ENCODE peak calls at places on chromosomes 11 and 22, in seven cellular contexts. Z, T, J, K, W, O and X are unnamed samples.

GRCh38 chr22:44199866-44200265 is 19.1 kb downstream of the PARVG start:
- DNase-seq in T (no peak), Z (no peak), K (no peak), J (no peak), W (no peak), O (no peak), X (no peak)

GRCh38 chr22:38429460-38430128 is 25.4 kb downstream of the KCNJ4 start:
- DNase-seq in Z (no peak), J (no peak), W (no peak), K (no peak), O (no peak), T (no peak), X (no peak)

GRCh38 chr11:5737672-5738071 is 1.4 kb downstream of the OR56B1 start:
- DNase-seq in T (no peak), Z (no peak), O (no peak), J (peak; percentile 18), K (no peak), W (no peak), X (no peak)

GRCh38 chr11:80417681-80418080 is 976.9 kb upstream of the TENM4 start:
- DNase-seq in K (no peak), J (no peak), O (no peak), Z (no peak), T (no peak), W (no peak), X (no peak)

GRCh38 chr11:43130616-43131015 is 181.2 kb upstream of the API5 start:
- DNase-seq in T (no peak), W (no peak), Z (no peak), J (no peak), K (peak; percentile 26), O (no peak), X (no peak)

GRCh38 chr11:69344570-69345145 is 50.7 kb downstream of the MYEOV start:
- DNase-seq in O (peak; percentile 10), W (peak; percentile 6), T (no peak), K (no peak), J (no peak), Z (no peak), X (no peak)

GRCh38 chr11:77259681-77260080 is 41.8 kb downstream of the GDPD4 start:
- DNase-seq in O (no peak), Z (no peak), K (no peak), W (no peak), J (no peak), T (no peak), X (no peak)

GRCh38 chr11:12854829-12855228 is 154.3 kb upstream of the RASSF10 start:
- DNase-seq in O (no peak), J (peak; percentile 57), T (peak; percentile 68), W (no peak), K (no peak), Z (no peak), X (no peak)

GRCh38 chr11:567629-568258 is 7.0 kb downstream of the RASSF7 start:
- DNase-seq in O (no peak), K (no peak), W (no peak), T (no peak), J (no peak), Z (no peak), X (no peak)

GRCh38 chr11:87251560-87251959 is 213.8 kb downstream of the TMEM135 start:
- DNase-seq in W (no peak), O (no peak), T (no peak), Z (no peak), K (no peak), J (no peak), X (no peak)

GRCh38 chr11:33257897-33258630 is 883 bp downstream of the HIPK3 start:
- DNase-seq in Z (peak; percentile 95), J (peak; percentile 87), K (peak; percentile 85), W (peak; percentile 83), T (peak; percentile 85), O (peak; percentile 65), X (peak; percentile 85)

GRCh38 chr22:32203181-32204105 is 1.4 kb downstream of the RFPL2 start:
- DNase-seq in T (no peak), W (no peak), O (no peak), J (peak; percentile 3), K (no peak), Z (no peak), X (no peak)

GRCh38 chr11:24723231-24723630 is 226.4 kb downstream of the LUZP2 start:
- DNase-seq in T (no peak), O (no peak), Z (no peak), W (no peak), K (no peak), J (no peak), X (no peak)

GRCh38 chr11:130170345-130170744 is 10.8 kb downstream of the ST14 start:
- DNase-seq in J (no peak), T (no peak), O (no peak), W (no peak), Z (no peak), K (no peak), X (no peak)

GRCh38 chr11:101127699-101128570 is 1.7 kb downstream of the PGR start:
- DNase-seq in J (no peak), W (no peak), Z (peak; percentile 29), O (peak; percentile 20), K (peak; percentile 43), T (peak; percentile 13), X (peak; percentile 24)

GRCh38 chr11:13269775-13270174 is 7.8 kb upstream of the BMAL1 start:
- DNase-seq in Z (no peak), O (peak; percentile 41), J (no peak), T (no peak), K (no peak), W (no peak), X (peak; percentile 55)

GRCh38 chr11:112082729-112083128 is 3.8 kb downstream of the TIMM8B start:
- DNase-seq in Z (no peak), K (no peak), W (no peak), T (no peak), O (no peak), J (no peak), X (no peak)

GRCh38 chr22:19001204-19001603 is 65.1 kb upstream of the PRODH start:
- DNase-seq in J (no peak), T (no peak), O (no peak), Z (no peak), W (no peak), K (no peak), X (no peak)

GRCh38 chr11:72241290-72241781 is 2.6 kb downstream of the PHOX2A start:
- DNase-seq in Z (no peak), T (no peak), W (no peak), O (no peak), K (no peak), J (no peak), X (no peak)

GRCh38 chr11:10796191-10796590 is 12.5 kb downstream of the EIF4G2 start:
- DNase-seq in J (no peak), Z (no peak), T (no peak), O (no peak), W (no peak), K (no peak), X (no peak)
- TF ChIP-seq POLR2A in J (no peak), Z (no peak), T (no peak), O (no peak), W (no peak), K (no peak), X (no peak)

DNA sequence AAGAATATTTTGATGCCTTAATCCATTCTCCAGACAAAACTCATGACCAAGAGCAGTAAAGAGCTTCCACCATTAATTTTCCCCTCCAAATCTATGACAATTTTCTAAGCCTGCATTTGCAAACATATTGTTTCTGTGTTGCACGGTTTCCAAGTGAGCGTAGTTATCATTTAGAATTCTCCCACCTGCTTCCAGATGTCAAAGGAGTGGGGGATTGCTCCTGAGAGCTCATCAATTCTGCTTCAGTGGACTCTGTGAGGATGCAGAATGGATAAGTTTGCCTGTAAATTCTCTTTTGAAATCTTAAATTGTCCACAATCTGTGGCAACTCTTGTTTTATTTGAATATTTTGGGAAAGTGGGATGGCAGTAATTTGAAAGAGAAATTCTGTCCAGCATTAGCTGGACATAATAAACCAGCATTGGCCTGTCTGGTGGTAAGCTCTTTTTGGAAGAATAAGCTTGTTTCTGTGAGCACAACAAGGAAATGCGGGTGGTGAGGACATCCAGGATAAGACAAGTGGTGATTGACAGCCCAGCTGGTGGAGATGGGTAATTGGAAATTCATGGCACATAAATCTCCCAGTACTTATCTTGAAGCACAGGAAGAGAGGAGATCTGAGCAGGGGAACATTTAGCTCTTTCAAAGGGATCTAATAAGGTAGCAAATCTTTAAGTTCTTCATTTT is 73.1 kb downstream of the FAT3 start:
- DNase-seq in Z (no peak), K (no peak), T (no peak), O (no peak), J (no peak), W (no peak), X (no peak)
- TF ChIP-seq CTCF in Z (no peak), K (no peak), T (no peak), O (no peak), J (no peak), W (no peak), X (no peak)

DNA sequence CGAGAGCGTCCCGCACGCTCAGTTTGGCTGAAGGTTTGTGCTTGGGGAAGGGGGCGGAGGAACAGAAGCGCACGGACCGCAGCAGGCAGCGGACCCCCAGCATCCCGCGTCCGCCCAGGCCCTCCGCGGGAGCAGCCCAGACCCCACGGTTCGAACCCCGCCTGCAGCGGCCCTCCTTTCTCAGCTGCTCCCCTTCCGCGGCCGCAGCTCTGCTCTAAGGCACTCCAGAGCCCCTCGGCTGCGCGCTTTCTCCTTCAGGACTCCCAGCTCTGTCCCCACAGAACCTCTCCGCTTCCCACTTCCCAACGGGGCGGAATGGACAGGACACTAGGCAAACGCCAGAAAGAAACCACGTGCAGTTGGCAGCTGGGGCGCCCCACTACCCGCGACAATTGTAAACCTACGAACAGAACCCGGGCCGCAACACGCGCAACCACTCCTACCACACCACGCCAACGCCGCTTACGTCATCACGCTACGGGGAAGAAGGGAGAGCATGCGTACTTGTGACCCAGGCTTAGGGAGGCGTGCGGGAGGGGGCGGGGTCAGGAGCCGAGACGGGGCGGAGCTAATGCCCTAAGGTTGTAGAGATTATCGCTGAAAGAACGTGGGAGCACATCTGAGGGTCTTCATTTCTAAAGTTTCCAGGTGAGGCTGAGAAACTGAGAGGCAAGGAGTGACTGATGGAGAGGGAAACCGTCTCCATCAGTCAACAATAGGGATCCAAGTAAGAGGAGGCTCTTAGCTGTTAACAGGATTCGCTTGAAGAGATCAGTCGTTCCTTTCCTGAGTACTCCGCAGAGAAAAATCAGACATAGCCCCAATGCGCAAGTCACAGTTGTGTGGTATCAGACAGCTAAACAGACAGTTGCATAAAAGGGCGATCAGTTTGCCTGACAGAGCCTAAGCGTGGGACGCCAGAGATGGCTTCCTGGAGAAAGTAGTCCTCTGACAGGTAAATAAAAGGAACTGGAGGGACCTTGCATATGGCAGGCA is at the start of gene NARS2:
- DNase-seq in K (peak; percentile 99), T (peak; percentile 98), J (peak; percentile 97), Z (peak; percentile 97), W (peak; percentile 98), O (peak; percentile 97), X (peak; percentile 97)
- TF ChIP-seq POLR2A in K (peak; percentile 52), T (peak; percentile 86), J (peak; percentile 95), Z (peak; percentile 85), W (no peak), O (peak; percentile 78), X (no peak)

GRCh38 chr11:65767406-65767805 is 13.4 kb downstream of the AP5B1 start:
- DNase-seq in J (no peak), O (no peak), Z (no peak), T (no peak), W (no peak), K (no peak), X (no peak)
- TF ChIP-seq CTCF in J (no peak), O (no peak), Z (no peak), T (no peak), W (no peak), K (no peak), X (no peak)